ENCODE peak calls at places on chromosome 4, in ten cellular contexts. F is esophagus squamous epithelium; X is activated T-helper 1 cell treated with Interleukin-2 at 50 U/mL for 16 hours; J is nephron progenitor cell; O is heart right ventricle; R is iris pigment epithelial cell; C is HFF-Myc; W is Jurkat, Clone E6-1; K is stimulated activated CD8-positive, alpha-beta memory T cell treated with anti-CD3 and anti-CD28 coated beads, Interleukin-7, amount 100 ng/mL, for 4 hours; N is ELR. M is an unnamed sample.

GRCh38 chr4:29581469-29581868 is 1138.7 kb upstream of the PCDH7 start:
- DNase-seq in N (no peak), K (no peak), F (no peak), R (peak; percentile 0), J (no peak), X (no peak), O (no peak), C (no peak), W (no peak), M (no peak)

GRCh38 chr4:7557447-7557846 is 122.7 kb upstream of the PSAPL1 start:
- DNase-seq in F (no peak), C (peak; percentile 79), K (no peak), N (peak; percentile 94), O (no peak), W (no peak), X (no peak), R (peak; percentile 79), J (no peak), M (no peak)

GRCh38 chr4:26819026-26819425 is 41.6 kb upstream of the STIM2 start:
- DNase-seq in C (no peak), O (no peak), N (no peak), W (no peak), F (no peak), J (no peak), K (no peak), R (no peak), X (no peak), M (no peak)

GRCh38 chr4:37682701-37683401 is 3.3 kb downstream of the RELL1 start:
- DNase-seq in F (no peak), J (no peak), C (no peak), K (no peak), N (peak; percentile 28), R (no peak), O (no peak), X (no peak), W (no peak), M (no peak)

GRCh38 chr4:123109129-123109528 is 186.7 kb upstream of the NUDT6 start:
- DNase-seq in F (no peak), O (no peak), R (no peak), K (no peak), N (no peak), J (no peak), W (no peak), C (no peak), X (no peak), M (no peak)

GRCh38 chr4:35802644-35803043 is 441.7 kb downstream of the ARAP2 start:
- DNase-seq in K (no peak), X (no peak), C (no peak), F (no peak), W (no peak), J (no peak), R (no peak), O (no peak), N (no peak), M (no peak)

GRCh38 chr4:180828455-180829018 is 1414.7 kb upstream of the TENM3 start:
- DNase-seq in W (peak; percentile 31), N (peak; percentile 68), O (no peak), R (peak; percentile 72), K (no peak), C (peak; percentile 6), F (no peak), J (peak; percentile 25), X (no peak), M (peak; percentile 63)

GRCh38 chr4:165502919-165503907 is 124.4 kb downstream of the CPE start:
- DNase-seq in C (no peak), J (no peak), K (no peak), O (no peak), W (no peak), X (no peak), R (peak; percentile 75), N (peak; percentile 22), F (no peak), M (peak; percentile 26)

GRCh38 chr4:6925357-6925836 is 15.8 kb downstream of the TBC1D14 start:
- DNase-seq in J (no peak), C (no peak), K (no peak), O (no peak), N (no peak), F (no peak), X (no peak), R (no peak), W (no peak), M (no peak)

GRCh38 chr4:176191974-176192373 is 3.4 kb downstream of the SPATA4 start:
- DNase-seq in R (no peak), F (no peak), J (no peak), O (no peak), C (no peak), W (no peak), X (no peak), N (peak; percentile 61), K (no peak), M (peak; percentile 68)

GRCh38 chr4:150579591-150580234 is 2.2 kb upstream of the MAB21L2 start:
- DNase-seq in C (no peak), O (peak; percentile 22), N (no peak), R (peak; percentile 53), K (no peak), W (no peak), F (no peak), J (peak; percentile 65), X (no peak), M (no peak)

GRCh38 chr4:74283614-74284013 is 24.7 kb upstream of the EPGN start:
- DNase-seq in O (no peak), X (no peak), N (peak; percentile 82), K (no peak), F (no peak), J (no peak), R (peak; percentile 74), C (peak; percentile 39), W (no peak), M (no peak)

GRCh38 chr4:896216-896615 is 35.9 kb downstream of the GAK start:
- DNase-seq in X (no peak), F (no peak), R (no peak), K (no peak), C (no peak), J (no peak), O (no peak), W (no peak), N (no peak), M (no peak)

GRCh38 chr4:41609851-41610250 is 71.9 kb downstream of the LIMCH1 start:
- DNase-seq in X (no peak), R (no peak), J (no peak), F (no peak), W (no peak), C (no peak), O (no peak), N (no peak), K (no peak), M (no peak)